ENCODE peak calls at places on chromosome 10, in seven cellular contexts. One of them, this sample, is unnamed.
A peak's percentile ranks its signal among the peaks of the same experiment; 100 is the strongest.

GRCh38 chr10:130817046-130817624 is 494.4 kb downstream of the TCERG1L start:
- DNase-seq in fibroblast of mammary gland: no peak
- DNase-seq in left lung: no peak
- DNase-seq in vagina: peak; percentile 91
- DNase-seq in body of pancreas: no peak
- DNase-seq in heart left ventricle: no peak
- DNase-seq in keratinocyte: no peak
- DNase-seq in this sample: no peak

GRCh38 chr10:31466313-31466712 is 147.3 kb downstream of the ZEB1 start:
- DNase-seq in fibroblast of mammary gland: no peak
- DNase-seq in left lung: no peak
- DNase-seq in vagina: no peak
- DNase-seq in body of pancreas: no peak
- DNase-seq in heart left ventricle: no peak
- DNase-seq in keratinocyte: no peak
- DNase-seq in this sample: no peak

GRCh38 chr10:105206616-105207015 is 565.5 kb downstream of the SORCS3 start:
- DNase-seq in fibroblast of mammary gland: no peak
- DNase-seq in left lung: no peak
- DNase-seq in vagina: no peak
- DNase-seq in body of pancreas: no peak
- DNase-seq in heart left ventricle: no peak
- DNase-seq in keratinocyte: no peak
- DNase-seq in this sample: no peak

GRCh38 chr10:129971381-129972144 is 7.5 kb upstream of the EBF3 start:
- DNase-seq in fibroblast of mammary gland: peak; percentile 39
- DNase-seq in left lung: peak; percentile 46
- DNase-seq in vagina: no peak
- DNase-seq in body of pancreas: peak; percentile 58
- DNase-seq in heart left ventricle: no peak
- DNase-seq in keratinocyte: no peak
- DNase-seq in this sample: peak; percentile 65

GRCh38 chr10:127802532-127803055 is 65.6 kb downstream of the FOXI2 start:
- DNase-seq in fibroblast of mammary gland: no peak
- DNase-seq in left lung: no peak
- DNase-seq in vagina: no peak
- DNase-seq in body of pancreas: no peak
- DNase-seq in heart left ventricle: no peak
- DNase-seq in keratinocyte: no peak
- DNase-seq in this sample: no peak

GRCh38 chr10:13788320-13788600 is 201.5 kb downstream of the PRPF18 start:
- DNase-seq in fibroblast of mammary gland: no peak
- DNase-seq in left lung: no peak
- DNase-seq in vagina: no peak
- DNase-seq in body of pancreas: no peak
- DNase-seq in heart left ventricle: no peak
- DNase-seq in keratinocyte: no peak
- DNase-seq in this sample: no peak

GRCh38 chr10:34872820-34873219 is 57.7 kb upstream of the PARD3 start:
- DNase-seq in fibroblast of mammary gland: no peak
- DNase-seq in left lung: no peak
- DNase-seq in vagina: no peak
- DNase-seq in body of pancreas: no peak
- DNase-seq in heart left ventricle: no peak
- DNase-seq in keratinocyte: no peak
- DNase-seq in this sample: no peak

GRCh38 chr10:4651404-4652037 is 174.5 kb upstream of the AKR1E2 start:
- DNase-seq in fibroblast of mammary gland: peak; percentile 38
- DNase-seq in left lung: no peak
- DNase-seq in vagina: no peak
- DNase-seq in body of pancreas: no peak
- DNase-seq in heart left ventricle: no peak
- DNase-seq in keratinocyte: no peak
- DNase-seq in this sample: no peak

GRCh38 chr10:4546500-4546899 is 279.5 kb upstream of the AKR1E2 start:
- DNase-seq in fibroblast of mammary gland: peak; percentile 99
- DNase-seq in left lung: no peak
- DNase-seq in vagina: no peak
- DNase-seq in body of pancreas: no peak
- DNase-seq in heart left ventricle: no peak
- DNase-seq in keratinocyte: no peak
- DNase-seq in this sample: no peak

GRCh38 chr10:116080553-116080952 is 192.5 kb downstream of the GFRA1 start:
- DNase-seq in fibroblast of mammary gland: peak; percentile 48
- DNase-seq in left lung: no peak
- DNase-seq in vagina: no peak
- DNase-seq in body of pancreas: no peak
- DNase-seq in heart left ventricle: no peak
- DNase-seq in keratinocyte: no peak
- DNase-seq in this sample: no peak

GRCh38 chr10:100327007-100327700 is 2.9 kb downstream of the PKD2L1 start:
- DNase-seq in fibroblast of mammary gland: peak; percentile 64
- DNase-seq in left lung: peak; percentile 41
- DNase-seq in vagina: no peak
- DNase-seq in body of pancreas: no peak
- DNase-seq in heart left ventricle: no peak
- DNase-seq in keratinocyte: no peak
- DNase-seq in this sample: no peak

GRCh38 chr10:73601486-73601921 is 10.4 kb upstream of the USP54 start:
- DNase-seq in fibroblast of mammary gland: no peak
- DNase-seq in left lung: peak; percentile 51
- DNase-seq in vagina: no peak
- DNase-seq in body of pancreas: peak; percentile 69
- DNase-seq in heart left ventricle: no peak
- DNase-seq in keratinocyte: peak; percentile 85
- DNase-seq in this sample: no peak

GRCh38 chr10:86443936-86444335 is 77.3 kb upstream of the GRID1 start:
- DNase-seq in fibroblast of mammary gland: peak; percentile 69
- DNase-seq in left lung: no peak
- DNase-seq in vagina: no peak
- DNase-seq in body of pancreas: no peak
- DNase-seq in heart left ventricle: no peak
- DNase-seq in keratinocyte: no peak
- DNase-seq in this sample: peak; percentile 51

GRCh38 chr10:19772958-19773357 is 43.3 kb upstream of the PLXDC2 start:
- DNase-seq in fibroblast of mammary gland: no peak
- DNase-seq in left lung: no peak
- DNase-seq in vagina: no peak
- DNase-seq in body of pancreas: no peak
- DNase-seq in heart left ventricle: no peak
- DNase-seq in keratinocyte: no peak
- DNase-seq in this sample: no peak

GRCh38 chr10:119412831-119413737 is 129.4 kb downstream of the RGS10 start:
- DNase-seq in fibroblast of mammary gland: peak; percentile 73
- DNase-seq in left lung: no peak
- DNase-seq in vagina: no peak
- DNase-seq in body of pancreas: no peak
- DNase-seq in heart left ventricle: no peak
- DNase-seq in keratinocyte: no peak
- DNase-seq in this sample: no peak

GRCh38 chr10:29096303-29096824 is 192.5 kb upstream of the LYZL1 start:
- DNase-seq in fibroblast of mammary gland: no peak
- DNase-seq in left lung: no peak
- DNase-seq in vagina: no peak
- DNase-seq in body of pancreas: no peak
- DNase-seq in heart left ventricle: no peak
- DNase-seq in keratinocyte: no peak
- DNase-seq in this sample: no peak

GRCh38 chr10:62016477-62017140 is 115.1 kb downstream of the ARID5B start:
- DNase-seq in fibroblast of mammary gland: peak; percentile 34
- DNase-seq in left lung: no peak
- DNase-seq in vagina: no peak
- DNase-seq in body of pancreas: no peak
- DNase-seq in heart left ventricle: no peak
- DNase-seq in keratinocyte: no peak
- DNase-seq in this sample: no peak
- H3K4me3 ChIP-seq in fibroblast of mammary gland: no peak overlapping the region
- H3K4me3 ChIP-seq in left lung: no peak overlapping the region
- H3K4me3 ChIP-seq in vagina: no peak overlapping the region
- H3K4me3 ChIP-seq in body of pancreas: no peak overlapping the region
- H3K4me3 ChIP-seq in heart left ventricle: no peak overlapping the region
- H3K4me3 ChIP-seq in keratinocyte: no peak overlapping the region
- H3K4me3 ChIP-seq in this sample: no peak overlapping the region

GRCh38 chr10:92822964-92823363 is 25.4 kb upstream of the EXOC6 start:
- DNase-seq in fibroblast of mammary gland: no peak
- DNase-seq in left lung: no peak
- DNase-seq in vagina: no peak
- DNase-seq in body of pancreas: no peak
- DNase-seq in heart left ventricle: no peak
- DNase-seq in keratinocyte: no peak
- DNase-seq in this sample: peak; percentile 65
- TF ChIP-seq CTCF in fibroblast of mammary gland: no peak
- TF ChIP-seq CTCF in left lung: no peak
- TF ChIP-seq CTCF in vagina: peak; percentile 9
- TF ChIP-seq CTCF in body of pancreas: peak; percentile 7
- TF ChIP-seq CTCF in heart left ventricle: no peak
- TF ChIP-seq CTCF in keratinocyte: no peak
- TF ChIP-seq CTCF in this sample: peak; percentile 17

GRCh38 chr10:126670056-126670743 is at the start of gene C10orf90:
- DNase-seq in fibroblast of mammary gland: no peak
- DNase-seq in left lung: no peak
- DNase-seq in vagina: no peak
- DNase-seq in body of pancreas: no peak
- DNase-seq in heart left ventricle: no peak
- DNase-seq in keratinocyte: no peak
- DNase-seq in this sample: no peak
- H3K4me3 ChIP-seq in fibroblast of mammary gland: no peak within 1 kb of the TSS
- H3K4me3 ChIP-seq in left lung: no peak within 1 kb of the TSS
- H3K4me3 ChIP-seq in vagina: no peak within 1 kb of the TSS
- H3K4me3 ChIP-seq in body of pancreas: no peak within 1 kb of the TSS
- H3K4me3 ChIP-seq in heart left ventricle: no peak within 1 kb of the TSS
- H3K4me3 ChIP-seq in keratinocyte: no peak within 1 kb of the TSS
- H3K4me3 ChIP-seq in this sample: no peak within 1 kb of the TSS

GRCh38 chr10:9733764-9734163 is 1283.9 kb upstream of the CELF2 start:
- DNase-seq in fibroblast of mammary gland: no peak
- DNase-seq in left lung: no peak
- DNase-seq in vagina: no peak
- DNase-seq in body of pancreas: no peak
- DNase-seq in heart left ventricle: no peak
- DNase-seq in keratinocyte: no peak
- DNase-seq in this sample: no peak
- TF ChIP-seq CTCF in fibroblast of mammary gland: no peak
- TF ChIP-seq CTCF in left lung: no peak
- TF ChIP-seq CTCF in vagina: no peak
- TF ChIP-seq CTCF in body of pancreas: no peak
- TF ChIP-seq CTCF in heart left ventricle: no peak
- TF ChIP-seq CTCF in keratinocyte: no peak
- TF ChIP-seq CTCF in this sample: no peak

DNA sequence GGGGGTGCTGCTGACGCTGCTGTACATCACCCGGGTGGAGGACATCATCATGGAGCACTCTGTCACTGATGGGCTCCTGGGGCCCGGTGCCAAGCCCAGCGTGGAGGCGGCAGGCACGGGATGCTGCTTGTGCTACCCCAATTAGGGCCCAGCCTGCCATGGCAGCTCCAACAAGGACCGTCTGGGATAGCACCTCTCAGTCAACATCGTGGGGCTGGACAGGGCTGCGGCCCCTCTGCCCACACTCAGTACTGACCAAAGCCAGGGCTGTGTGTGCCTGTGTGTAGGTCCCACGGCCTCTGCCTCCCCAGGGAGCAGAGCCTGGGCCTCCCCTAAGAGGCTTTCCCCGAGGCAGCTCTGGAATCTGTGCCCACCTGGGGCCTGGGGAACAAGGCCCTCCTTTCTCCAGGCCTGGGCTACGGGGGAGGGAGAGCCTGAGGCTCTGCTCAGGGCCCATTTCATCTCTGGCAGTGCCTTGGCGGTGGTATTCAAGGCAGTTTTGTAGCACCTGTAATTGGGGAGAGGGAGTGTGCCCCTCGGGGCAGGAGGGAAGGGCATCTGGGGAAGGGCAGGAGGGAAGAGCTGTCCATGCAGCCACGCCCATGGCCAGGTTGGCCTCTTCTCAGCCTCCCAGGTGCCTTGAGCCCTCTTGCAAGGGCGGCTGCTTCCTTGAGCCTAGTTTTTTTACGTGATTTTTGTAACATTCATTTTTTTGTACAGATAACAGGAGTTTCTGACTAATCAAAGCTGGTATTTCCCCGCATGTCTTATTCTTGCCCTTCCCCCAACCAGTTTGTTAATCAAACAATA is 55.8 kb downstream of the TSPAN15 start:
- DNase-seq in fibroblast of mammary gland: no peak
- DNase-seq in left lung: no peak
- DNase-seq in vagina: no peak
- DNase-seq in body of pancreas: no peak
- DNase-seq in heart left ventricle: no peak
- DNase-seq in keratinocyte: no peak
- DNase-seq in this sample: no peak
- H3K4me3 ChIP-seq in fibroblast of mammary gland: no peak overlapping the region
- H3K4me3 ChIP-seq in left lung: no peak overlapping the region
- H3K4me3 ChIP-seq in vagina: no peak overlapping the region
- H3K4me3 ChIP-seq in body of pancreas: no peak overlapping the region
- H3K4me3 ChIP-seq in heart left ventricle: no peak overlapping the region
- H3K4me3 ChIP-seq in keratinocyte: no peak overlapping the region
- H3K4me3 ChIP-seq in this sample: no peak overlapping the region

DNA sequence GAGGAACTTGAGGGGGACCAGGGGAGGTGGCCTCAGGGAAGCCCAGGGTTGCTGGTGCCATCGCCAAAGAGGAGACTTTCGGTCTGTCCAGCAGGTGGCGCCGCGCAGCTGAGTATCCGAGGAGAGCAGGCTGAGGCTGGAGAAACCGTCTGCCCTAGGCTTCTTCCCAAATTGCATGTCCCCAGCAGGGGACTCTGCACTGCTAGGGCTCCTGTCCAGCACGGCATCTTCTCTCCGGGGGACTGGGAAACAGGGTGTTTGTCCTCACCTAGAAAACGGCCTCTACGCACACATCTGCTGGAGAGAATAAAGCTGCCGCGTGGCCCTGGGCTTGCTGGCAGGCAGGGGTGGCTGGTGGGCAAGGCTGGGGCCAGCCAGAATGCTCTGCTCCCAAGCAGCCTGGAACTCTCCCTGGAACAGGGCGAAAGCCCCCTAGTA is 161.9 kb downstream of the SH2D4B start:
- DNase-seq in fibroblast of mammary gland: peak; percentile 55
- DNase-seq in left lung: peak; percentile 78
- DNase-seq in vagina: no peak
- DNase-seq in body of pancreas: peak; percentile 75
- DNase-seq in heart left ventricle: peak; percentile 76
- DNase-seq in keratinocyte: peak; percentile 33
- DNase-seq in this sample: peak; percentile 72
- TF ChIP-seq CTCF in fibroblast of mammary gland: peak; percentile 78
- TF ChIP-seq CTCF in left lung: peak; percentile 73
- TF ChIP-seq CTCF in vagina: peak; percentile 74
- TF ChIP-seq CTCF in body of pancreas: peak; percentile 79
- TF ChIP-seq CTCF in heart left ventricle: peak; percentile 78
- TF ChIP-seq CTCF in keratinocyte: peak; percentile 94
- TF ChIP-seq CTCF in this sample: peak; percentile 87

GRCh38 chr10:64959883-64960282 is 1438.7 kb downstream of the REEP3 start:
- DNase-seq in fibroblast of mammary gland: no peak
- DNase-seq in left lung: no peak
- DNase-seq in vagina: no peak
- DNase-seq in body of pancreas: no peak
- DNase-seq in heart left ventricle: no peak
- DNase-seq in keratinocyte: no peak
- DNase-seq in this sample: no peak
- H3K4me3 ChIP-seq in fibroblast of mammary gland: no peak overlapping the region
- H3K4me3 ChIP-seq in left lung: no peak overlapping the region
- H3K4me3 ChIP-seq in vagina: no peak overlapping the region
- H3K4me3 ChIP-seq in body of pancreas: no peak overlapping the region
- H3K4me3 ChIP-seq in heart left ventricle: no peak overlapping the region
- H3K4me3 ChIP-seq in keratinocyte: no peak overlapping the region
- H3K4me3 ChIP-seq in this sample: no peak overlapping the region

This sample was measured in fibroblast of pulmonary artery.